ENCODE peak calls at places on chromosomes 1 and 21, in ten cellular contexts. H is HFF-Myc; Q is fibroblast of pulmonary artery; G is aorta; L is NCI-H1694; E is AG09319; I is transverse colon; X is uterus; U is heart right ventricle; T is central memory CD4-positive, alpha-beta T cell. Z is an unnamed sample.

GRCh38 chr1:33791251-33791650 is 72.6 kb upstream of the HMGB4 start:
- DNase-seq in Q (no peak), G (no peak), E (no peak), U (no peak), X (no peak), I (no peak), H (no peak), L (no peak), T (no peak), Z (no peak)

GRCh38 chr1:159970932-159971342 is 16.9 kb upstream of the SLAMF9 start:
- DNase-seq in G (no peak), T (no peak), L (no peak), X (no peak), E (no peak), H (no peak), U (no peak), Q (no peak), I (peak; percentile 88), Z (no peak)

GRCh38 chr1:158371188-158371953 is 17.7 kb downstream of the CD1E start:
- DNase-seq in G (no peak), Q (no peak), L (no peak), E (no peak), T (no peak), U (no peak), H (no peak), I (no peak), X (no peak), Z (no peak)

GRCh38 chr1:117143856-117144255 is 22.3 kb upstream of the TRIM45 start:
- DNase-seq in U (no peak), T (no peak), Q (no peak), G (no peak), X (no peak), I (no peak), H (no peak), E (no peak), L (no peak), Z (no peak)

GRCh38 chr21:38220270-38220737 is 36.5 kb upstream of the KCNJ15 start:
- DNase-seq in U (no peak), T (no peak), H (no peak), G (no peak), E (no peak), X (no peak), L (no peak), Q (peak; percentile 28), I (no peak), Z (no peak)

GRCh38 chr21:29433366-29434059 is 134.8 kb downstream of the BACH1 start:
- DNase-seq in U (no peak), Q (peak; percentile 7), H (no peak), G (no peak), T (no peak), X (no peak), E (no peak), I (no peak), L (no peak), Z (no peak)

GRCh38 chr1:29209173-29209572 is 21.6 kb downstream of the MECR start:
- DNase-seq in G (no peak), U (no peak), I (no peak), H (no peak), E (no peak), T (no peak), Q (no peak), X (no peak), L (no peak), Z (no peak)

GRCh38 chr1:25796807-25797458 is 3.1 kb upstream of the SELENON start:
- DNase-seq in T (peak; percentile 80), H (no peak), Q (peak; percentile 82), G (peak; percentile 95), U (peak; percentile 90), L (peak; percentile 92), I (peak; percentile 90), E (no peak), X (peak; percentile 84), Z (peak; percentile 88)

GRCh38 chr21:37557261-37557950 is 190.8 kb downstream of the DYRK1A start:
- DNase-seq in U (no peak), X (no peak), H (no peak), I (no peak), T (no peak), L (no peak), Q (no peak), G (no peak), E (no peak), Z (no peak)

GRCh38 chr1:236343246-236343862 is 50.7 kb upstream of the EDARADD start:
- DNase-seq in X (no peak), T (no peak), E (no peak), G (no peak), U (no peak), Q (no peak), H (no peak), L (no peak), I (no peak), Z (no peak)

GRCh38 chr1:58143972-58144752 is 402.4 kb downstream of the OMA1 start:
- DNase-seq in T (no peak), X (no peak), L (no peak), H (no peak), Q (no peak), U (no peak), G (no peak), I (no peak), E (no peak), Z (no peak)

GRCh38 chr1:91018006-91018405 is 3.8 kb downstream of the ZNF644 start:
- DNase-seq in I (no peak), T (peak; percentile 14), H (no peak), L (no peak), Q (peak; percentile 36), U (no peak), X (no peak), E (no peak), G (no peak), Z (no peak)